ENCODE peak calls at places on chromosomes 4 and X, in four cellular contexts. One of them, this sample, is unnamed.

GRCh38 chr4:177393236-177393635 is 49.0 kb downstream of the AGA start:
- DNase-seq in K562: no peak
- DNase-seq in GM12878: no peak
- DNase-seq in HL-60: peak; percentile 14
- DNase-seq in this sample: no peak

GRCh38 chrX:138794285-138794684 is 82.8 kb upstream of the FGF13 start:
- DNase-seq in K562: no peak
- DNase-seq in GM12878: no peak
- DNase-seq in HL-60: no peak
- DNase-seq in this sample: no peak

GRCh38 chrX:9153299-9153698 is 119.4 kb upstream of the FAM9B start:
- DNase-seq in K562: no peak
- DNase-seq in GM12878: no peak
- DNase-seq in HL-60: no peak
- DNase-seq in this sample: no peak

GRCh38 chr4:7650606-7651400 is 216.1 kb upstream of the PSAPL1 start:
- DNase-seq in K562: peak; percentile 56
- DNase-seq in GM12878: no peak
- DNase-seq in HL-60: no peak
- DNase-seq in this sample: no peak

GRCh38 chr4:34323549-34324325 is 1920.6 kb downstream of the ARAP2 start:
- DNase-seq in K562: no peak
- DNase-seq in GM12878: no peak
- DNase-seq in HL-60: no peak
- DNase-seq in this sample: no peak

GRCh38 chr4:121155893-121156292 is 8.2 kb downstream of the TNIP3 start:
- DNase-seq in K562: peak; percentile 4
- DNase-seq in GM12878: no peak
- DNase-seq in HL-60: no peak
- DNase-seq in this sample: no peak

GRCh38 chrX:47644557-47645091 is 5.7 kb downstream of the ELK1 start:
- DNase-seq in K562: peak; percentile 39
- DNase-seq in GM12878: no peak
- DNase-seq in HL-60: peak; percentile 39
- DNase-seq in this sample: no peak

GRCh38 chr4:75733369-75733768 is 9.0 kb downstream of the USO1 start:
- DNase-seq in K562: no peak
- DNase-seq in GM12878: no peak
- DNase-seq in HL-60: no peak
- DNase-seq in this sample: no peak

GRCh38 chr4:152972821-152973613 is 36.9 kb downstream of the FHDC1 start:
- DNase-seq in K562: no peak
- DNase-seq in GM12878: no peak
- DNase-seq in HL-60: no peak
- DNase-seq in this sample: no peak

GRCh38 chr4:74539043-74539790 is 94.3 kb downstream of the AREG start:
- DNase-seq in K562: no peak
- DNase-seq in GM12878: no peak
- DNase-seq in HL-60: no peak
- DNase-seq in this sample: no peak

GRCh38 chrX:11665144-11666040 is at the start of gene ARHGAP6:
- DNase-seq in K562: no peak
- DNase-seq in GM12878: no peak
- DNase-seq in HL-60: no peak
- DNase-seq in this sample: peak; percentile 6

GRCh38 chr4:189202869-189203271 is 737.8 kb upstream of the FRG1 start:
- DNase-seq in K562: no peak
- DNase-seq in GM12878: no peak
- DNase-seq in HL-60: no peak
- DNase-seq in this sample: no peak

GRCh38 chrX:66638591-66639500 is at the start of gene EDA2R:
- DNase-seq in K562: no peak
- DNase-seq in GM12878: peak; percentile 60
- DNase-seq in HL-60: no peak
- DNase-seq in this sample: peak; percentile 17

GRCh38 chr4:47238697-47239096 is 207.3 kb downstream of the GABRB1 start:
- DNase-seq in K562: no peak
- DNase-seq in GM12878: no peak
- DNase-seq in HL-60: no peak
- DNase-seq in this sample: no peak

GRCh38 chrX:101230636-101231035 is 11.1 kb downstream of the DRP2 start:
- DNase-seq in K562: no peak
- DNase-seq in GM12878: no peak
- DNase-seq in HL-60: no peak
- DNase-seq in this sample: no peak

GRCh38 chrX:100376581-100376980 is 33.5 kb downstream of the PCDH19 start:
- DNase-seq in K562: no peak
- DNase-seq in GM12878: no peak
- DNase-seq in HL-60: no peak
- DNase-seq in this sample: no peak

GRCh38 chr4:48683784-48684666 is 96.1 kb downstream of the FRYL start:
- DNase-seq in K562: peak; percentile 87
- DNase-seq in GM12878: no peak
- DNase-seq in HL-60: no peak
- DNase-seq in this sample: no peak

GRCh38 chrX:12580548-12580947 is 210.7 kb upstream of the PRPS2 start:
- DNase-seq in K562: no peak
- DNase-seq in GM12878: no peak
- DNase-seq in HL-60: no peak
- DNase-seq in this sample: no peak

GRCh38 chr4:106767991-106768390 is 268.1 kb downstream of the DKK2 start:
- DNase-seq in K562: no peak
- DNase-seq in GM12878: no peak
- DNase-seq in HL-60: no peak
- DNase-seq in this sample: no peak

GRCh38 chr4:140807491-140808257 is 51.5 kb upstream of the TBC1D9 start:
- DNase-seq in K562: no peak
- DNase-seq in GM12878: peak; percentile 71
- DNase-seq in HL-60: no peak
- DNase-seq in this sample: no peak

GRCh38 chr4:173288296-173288695 is 45.9 kb downstream of the HMGB2 start:
- DNase-seq in K562: peak; percentile 86
- DNase-seq in GM12878: peak; percentile 24
- DNase-seq in HL-60: peak; percentile 95
- DNase-seq in this sample: no peak

GRCh38 chr4:151674804-151675290 is 86.0 kb downstream of the GATB start:
- DNase-seq in K562: no peak
- DNase-seq in GM12878: no peak
- DNase-seq in HL-60: no peak
- DNase-seq in this sample: no peak

GRCh38 chrX:153494541-153495361 is at the start of gene BGN:
- DNase-seq in K562: peak; percentile 34
- DNase-seq in GM12878: no peak
- DNase-seq in HL-60: no peak
- DNase-seq in this sample: no peak

GRCh38 chr4:71231073-71231752 is 107.6 kb upstream of the SLC4A4 start:
- DNase-seq in K562: no peak
- DNase-seq in GM12878: no peak
- DNase-seq in HL-60: no peak
- DNase-seq in this sample: no peak

GRCh38 chr4:6245246-6246169 is 24.1 kb upstream of the WFS1 start:
- DNase-seq in K562: no peak
- DNase-seq in GM12878: no peak
- DNase-seq in HL-60: no peak
- DNase-seq in this sample: no peak

GRCh38 chrX:46588263-46588662 is 14.7 kb downstream of the CHST7 start:
- DNase-seq in K562: no peak
- DNase-seq in GM12878: no peak
- DNase-seq in HL-60: no peak
- DNase-seq in this sample: no peak

GRCh38 chr4:6918345-6918744 is 8.7 kb downstream of the TBC1D14 start:
- DNase-seq in K562: no peak
- DNase-seq in GM12878: no peak
- DNase-seq in HL-60: peak; percentile 73
- DNase-seq in this sample: no peak

GRCh38 chrX:132751043-132751690 is 207.3 kb downstream of the HS6ST2 start:
- DNase-seq in K562: no peak
- DNase-seq in GM12878: no peak
- DNase-seq in HL-60: no peak
- DNase-seq in this sample: no peak

DNA sequence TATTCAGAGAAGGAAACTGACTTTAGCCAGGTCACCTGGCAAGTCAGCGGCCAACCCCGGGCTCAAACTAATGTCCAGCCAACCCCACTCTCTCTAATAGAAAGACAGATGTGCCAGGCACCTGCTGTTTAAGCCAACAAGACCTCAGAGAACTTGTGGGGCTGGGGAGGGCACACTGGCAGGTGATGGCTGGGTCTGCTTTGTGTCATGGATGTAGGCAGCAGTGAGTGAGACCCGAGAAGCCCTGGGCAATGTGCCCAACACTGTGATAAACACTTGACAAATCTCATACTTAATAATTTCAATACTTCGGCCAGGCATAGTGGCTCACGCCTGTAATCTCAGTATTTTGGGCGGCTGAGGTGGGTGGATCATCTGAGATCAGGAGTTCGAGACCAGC is 9.0 kb upstream of the CD99L2 start:
- DNase-seq in K562: no peak
- DNase-seq in GM12878: no peak
- DNase-seq in HL-60: no peak
- DNase-seq in this sample: no peak
- TF ChIP-seq SPI1 in K562: no peak
- TF ChIP-seq SPI1 in GM12878: no peak
- TF ChIP-seq SPI1 in HL-60: no peak
- TF ChIP-seq SPI1 in this sample: no peak

GRCh38 chr4:3074846-3075651 is 568 bp downstream of the HTT start:
- DNase-seq in K562: peak; percentile 85
- DNase-seq in GM12878: no peak
- DNase-seq in HL-60: peak; percentile 74
- DNase-seq in this sample: no peak

GRCh38 chr4:3079694-3080123 is 5.2 kb downstream of the HTT start:
- DNase-seq in K562: peak; percentile 87
- DNase-seq in GM12878: peak; percentile 54
- DNase-seq in HL-60: peak; percentile 55
- DNase-seq in this sample: no peak

GRCh38 chr4:3074078-3074845 is at the start of the genes HTT and HTT-AS:
- DNase-seq in K562: peak; percentile 95
- DNase-seq in GM12878: peak; percentile 68
- DNase-seq in HL-60: peak; percentile 94
- DNase-seq in this sample: peak; percentile 85

GRCh38 chr4:3075652-3075981 is 1.1 kb downstream of the HTT start:
- DNase-seq in K562: no peak
- DNase-seq in GM12878: no peak
- DNase-seq in HL-60: no peak
- DNase-seq in this sample: no peak

DNA sequence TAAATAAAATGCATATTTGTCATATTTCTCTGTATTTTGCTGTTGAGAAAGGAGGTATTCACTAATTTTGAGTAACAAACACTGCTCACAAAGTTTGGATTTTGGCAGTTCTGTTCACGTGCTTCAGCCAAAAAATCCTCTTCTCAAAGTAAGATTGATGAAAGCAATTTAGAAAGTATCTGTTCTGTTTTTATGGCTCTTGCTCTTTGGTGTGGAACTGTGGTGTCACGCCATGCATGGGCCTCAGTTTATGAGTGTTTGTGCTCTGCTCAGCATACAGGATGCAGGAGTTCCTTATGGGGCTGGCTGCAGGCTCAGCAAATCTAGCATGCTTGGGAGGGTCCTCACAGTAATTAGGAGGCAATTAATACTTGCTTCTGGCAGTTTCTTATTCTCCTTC is 3.3 kb downstream of the HTT start:
- DNase-seq in K562: no peak
- DNase-seq in GM12878: peak; percentile 86
- DNase-seq in HL-60: no peak
- DNase-seq in this sample: no peak
- TF ChIP-seq POLR2AphosphoS5 in K562: no peak
- TF ChIP-seq POLR2AphosphoS5 in GM12878: peak; percentile 83
- TF ChIP-seq POLR2AphosphoS5 in HL-60: no peak
- TF ChIP-seq POLR2AphosphoS5 in this sample: peak; percentile 25

GRCh38 chr4:40599431-40599830 is 30.2 kb downstream of the RBM47 start:
- DNase-seq in K562: no peak
- DNase-seq in GM12878: no peak
- DNase-seq in HL-60: no peak
- DNase-seq in this sample: no peak

GRCh38 chr4:40603281-40603680 is 26.4 kb downstream of the RBM47 start:
- DNase-seq in K562: no peak
- DNase-seq in GM12878: no peak
- DNase-seq in HL-60: no peak
- DNase-seq in this sample: no peak

GRCh38 chr4:40606239-40606767 is 23.4 kb downstream of the RBM47 start:
- DNase-seq in K562: no peak
- DNase-seq in GM12878: no peak
- DNase-seq in HL-60: no peak
- DNase-seq in this sample: no peak

GRCh38 chr4:40596522-40596921 is 33.1 kb downstream of the RBM47 start:
- DNase-seq in K562: no peak
- DNase-seq in GM12878: no peak
- DNase-seq in HL-60: no peak
- DNase-seq in this sample: no peak

DNA sequence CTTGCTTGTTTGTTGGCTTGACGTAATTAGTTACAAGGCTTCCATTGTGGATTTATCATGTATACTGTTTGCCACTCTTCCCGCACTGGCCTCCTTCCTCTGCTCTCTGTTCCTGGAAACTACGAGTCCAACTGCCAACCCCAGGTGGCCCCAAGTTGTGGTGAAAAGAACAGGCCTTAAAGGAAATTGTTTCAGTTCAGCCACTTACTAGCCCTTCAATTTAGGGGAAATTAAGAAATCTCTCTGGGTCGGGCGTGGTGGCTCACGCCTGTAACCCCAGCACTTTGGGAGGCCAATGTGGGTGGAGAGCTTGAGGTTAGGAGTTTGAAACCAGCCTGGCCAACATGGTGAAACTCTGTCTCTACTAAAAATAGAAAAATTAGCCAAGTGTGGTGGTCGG is 28.0 kb downstream of the RBM47 start:
- DNase-seq in K562: no peak
- DNase-seq in GM12878: no peak
- DNase-seq in HL-60: peak; percentile 92
- DNase-seq in this sample: no peak
- TF ChIP-seq SPI1 in K562: no peak
- TF ChIP-seq SPI1 in GM12878: no peak
- TF ChIP-seq SPI1 in HL-60: peak; percentile 42
- TF ChIP-seq SPI1 in this sample: no peak

GRCh38 chr4:81512371-81512770 is 40.7 kb upstream of the RASGEF1B start:
- DNase-seq in K562: no peak
- DNase-seq in GM12878: no peak
- DNase-seq in HL-60: no peak
- DNase-seq in this sample: no peak

GRCh38 chr4:81510643-81511189 is 39.0 kb upstream of the RASGEF1B start:
- DNase-seq in K562: no peak
- DNase-seq in GM12878: no peak
- DNase-seq in HL-60: no peak
- DNase-seq in this sample: no peak

GRCh38 chr4:81509822-81510221 is 38.1 kb upstream of the RASGEF1B start:
- DNase-seq in K562: no peak
- DNase-seq in GM12878: no peak
- DNase-seq in HL-60: no peak
- DNase-seq in this sample: no peak

GRCh38 chr4:81516241-81516640 is 44.5 kb upstream of the RASGEF1B start:
- DNase-seq in K562: no peak
- DNase-seq in GM12878: no peak
- DNase-seq in HL-60: no peak
- DNase-seq in this sample: no peak

GRCh38 chr4:81512945-81513584 is 41.4 kb upstream of the RASGEF1B start:
- DNase-seq in K562: no peak
- DNase-seq in GM12878: no peak
- DNase-seq in HL-60: no peak
- DNase-seq in this sample: no peak
- TF ChIP-seq POLR2AphosphoS5 in K562: no peak
- TF ChIP-seq POLR2AphosphoS5 in GM12878: no peak
- TF ChIP-seq POLR2AphosphoS5 in HL-60: no peak
- TF ChIP-seq POLR2AphosphoS5 in this sample: no peak

This sample was measured in GM12891.